ENCODE peak calls at places on chromosomes 13 and 19, in five cellular contexts. B is HFFc6, G is Right ventricle myocardium superior, E is HL-60, Q is left colon. N is an unnamed sample.

GRCh38 chr19:38388310-38389100 is at the start of gene SPRED3:
- DNase-seq in Q (peak), B (no peak), G (no peak), E (no peak), N (peak)

GRCh38 chr19:2329162-2329505 is 650 bp downstream of the SPPL2B start:
- DNase-seq in Q (no peak), E (no peak), B (no peak), G (no peak), N (no peak)

GRCh38 chr13:97133554-97133953 is 88.6 kb upstream of the MBNL2 start:
- DNase-seq in G (no peak), B (no peak), E (no peak), Q (no peak), N (no peak)

GRCh38 chr13:112765734-112766133 is 75.9 kb downstream of the ATP11A start:
- DNase-seq in Q (no peak), E (no peak), B (no peak), G (no peak), N (no peak)

GRCh38 chr19:42555317-42555716 is 27.0 kb upstream of the CEACAM1 start:
- DNase-seq in B (no peak), E (peak), Q (no peak), G (peak), N (no peak)

GRCh38 chr13:37457594-37457993 is 141.0 kb downstream of the POSTN start:
- DNase-seq in E (no peak), B (peak), Q (no peak), G (no peak), N (no peak)

GRCh38 chr13:108780706-108781105 is 151.3 kb downstream of the MYO16 start:
- DNase-seq in G (no peak), B (no peak), E (no peak), Q (no peak), N (no peak)

GRCh38 chr19:19134687-19135158 is 3.6 kb downstream of the TMEM161A start:
- DNase-seq in G (peak), E (peak), Q (peak), B (no peak), N (no peak)

GRCh38 chr13:20911037-20911436 is 8.5 kb upstream of the XPO4 start:
- DNase-seq in B (no peak), E (no peak), Q (no peak), G (no peak), N (no peak)

GRCh38 chr13:113726961-113727411 is 32.0 kb upstream of the TMEM255B start:
- DNase-seq in E (no peak), B (peak), Q (no peak), G (peak), N (no peak)

GRCh38 chr13:48783181-48783630 is 129.5 kb downstream of the CYSLTR2 start:
- DNase-seq in G (peak), B (peak), Q (peak), E (peak), N (no peak)

GRCh38 chr19:13241321-13242104 is 91.3 kb downstream of the IER2 start:
- DNase-seq in G (no peak), E (no peak), B (no peak), Q (peak), N (no peak)

GRCh38 chr19:16071072-16071691 is 5.1 kb upstream of the TPM4 start:
- DNase-seq in Q (no peak), G (no peak), E (no peak), B (no peak), N (no peak)

GRCh38 chr19:45355402-45355801 is 14.9 kb downstream of the KLC3 start:
- DNase-seq in G (no peak), B (no peak), Q (no peak), E (no peak), N (no peak)

GRCh38 chr13:102286326-102286725 is 115.5 kb downstream of the FGF14 start:
- DNase-seq in E (no peak), G (no peak), Q (no peak), B (no peak), N (no peak)

GRCh38 chr13:83184819-83185218 is 697.5 kb downstream of the SLITRK1 start:
- DNase-seq in E (no peak), G (no peak), B (peak), Q (no peak), N (no peak)

GRCh38 chr19:40687525-40688016 is 2.9 kb downstream of the NUMBL start:
- DNase-seq in Q (peak), B (peak), G (peak), E (no peak), N (no peak)

N was measured in SW 1271.